ENCODE peak calls at places on chromosome X, in ten cellular contexts. R, K, F, L, V, W, I, S, J and Q are unnamed samples.

GRCh38 chrX:28058906-28059305 is 77.7 kb upstream of the DCAF8L1 start:
- DNase-seq in R (no peak), S (no peak), I (no peak), J (no peak), W (no peak), K (no peak), F (no peak), L (peak; percentile 38), V (no peak), Q (no peak)

GRCh38 chrX:1734806-1735205 is 119.9 kb downstream of the ASMT start:
- DNase-seq in L (no peak), I (no peak), R (no peak), S (no peak), F (no peak), J (no peak), K (no peak), V (no peak), W (no peak), Q (no peak)

GRCh38 chrX:29948653-29949052 is 266.7 kb upstream of the MAGEB2 start:
- DNase-seq in L (no peak), K (no peak), F (no peak), W (no peak), V (no peak), R (no peak), I (no peak), J (no peak), S (no peak), Q (no peak)

GRCh38 chrX:129641941-129642340 is 12.8 kb downstream of the APLN start:
- DNase-seq in S (no peak), W (no peak), V (no peak), I (no peak), J (no peak), R (no peak), K (no peak), F (no peak), L (no peak), Q (no peak)

GRCh38 chrX:141652315-141652714 is 46.2 kb downstream of the SPANXD start:
- DNase-seq in L (no peak), V (no peak), F (peak; percentile 3), S (no peak), J (no peak), R (no peak), I (no peak), K (no peak), W (no peak), Q (no peak)

GRCh38 chrX:130106071-130106470 is 4.2 kb downstream of the ELF4 start:
- DNase-seq in K (no peak), I (no peak), V (no peak), F (no peak), S (no peak), W (no peak), R (no peak), L (no peak), J (no peak), Q (no peak)

GRCh38 chrX:1749499-1749898 is 134.6 kb downstream of the ASMT start:
- DNase-seq in F (no peak), V (no peak), I (no peak), R (no peak), K (no peak), S (no peak), L (no peak), J (no peak), W (no peak), Q (no peak)

GRCh38 chrX:13452283-13452682 is 117.1 kb upstream of the EGFL6 start:
- DNase-seq in I (no peak), S (no peak), L (no peak), V (no peak), R (no peak), F (no peak), K (no peak), J (no peak), W (no peak), Q (no peak)

GRCh38 chrX:29090811-29091210 is 503.6 kb downstream of the IL1RAPL1 start:
- DNase-seq in K (no peak), R (no peak), F (no peak), V (no peak), J (no peak), S (no peak), L (no peak), W (no peak), I (no peak), Q (no peak)

GRCh38 chrX:100973411-100973810 is 3.9 kb downstream of the ARL13A start:
- DNase-seq in L (no peak), F (peak; percentile 49), I (no peak), J (no peak), W (no peak), S (no peak), K (no peak), V (no peak), R (no peak), Q (no peak)

GRCh38 chrX:114650351-114650750 is 66.5 kb downstream of the HTR2C start:
- DNase-seq in L (no peak), R (no peak), J (no peak), V (no peak), I (no peak), K (no peak), W (no peak), S (no peak), F (no peak), Q (no peak)

GRCh38 chrX:71579136-71579989 is 1.1 kb downstream of the GCNA start:
- DNase-seq in R (no peak), K (no peak), F (no peak), V (no peak), S (no peak), W (no peak), J (no peak), L (no peak), I (no peak), Q (no peak)

GRCh38 chrX:52553995-52554642 is 37.3 kb upstream of the XAGE1B start:
- DNase-seq in F (no peak), I (no peak), L (no peak), V (no peak), S (no peak), J (no peak), K (no peak), R (no peak), W (no peak), Q (no peak)

GRCh38 chrX:39258331-39258730 is 457.1 kb downstream of the MID1IP1 start:
- DNase-seq in K (no peak), L (no peak), R (no peak), J (no peak), W (no peak), F (no peak), I (no peak), S (no peak), V (no peak), Q (no peak)

GRCh38 chrX:87664381-87664780 is 146.8 kb downstream of the KLHL4 start:
- DNase-seq in L (no peak), K (no peak), V (no peak), R (peak; percentile 2), J (no peak), S (no peak), F (no peak), I (no peak), W (no peak), Q (no peak)

GRCh38 chrX:147953976-147954375 is 27.2 kb upstream of the FMR1NB start:
- DNase-seq in R (no peak), V (no peak), K (peak; percentile 38), J (no peak), F (no peak), L (no peak), I (no peak), W (no peak), S (peak; percentile 12), Q (no peak)

GRCh38 chrX:65601530-65602281 is 65.7 kb upstream of the MSN start:
- DNase-seq in S (peak; percentile 34), K (peak; percentile 87), V (peak; percentile 23), I (no peak), F (peak; percentile 77), R (no peak), W (peak; percentile 47), L (peak; percentile 73), J (no peak), Q (peak; percentile 35)

GRCh38 chrX:63434665-63435064 is 83.5 kb upstream of the SPIN4 start:
- DNase-seq in V (no peak), W (peak; percentile 4), J (no peak), K (no peak), F (no peak), S (no peak), R (no peak), I (no peak), L (peak; percentile 55), Q (no peak)

GRCh38 chrX:129678176-129678880 is 23.6 kb upstream of the APLN start:
- DNase-seq in S (peak; percentile 72), L (peak; percentile 61), R (peak; percentile 61), W (no peak), I (peak; percentile 27), V (peak; percentile 82), J (no peak), K (peak; percentile 68), F (no peak), Q (peak; percentile 36)

GRCh38 chrX:39559229-39559628 is 538.5 kb downstream of the BCOR start:
- DNase-seq in V (no peak), I (no peak), K (no peak), F (peak; percentile 2), S (no peak), J (no peak), W (no peak), R (no peak), L (no peak), Q (no peak)

GRCh38 chrX:34629572-34629971 is 27.5 kb downstream of the TMEM47 start:
- DNase-seq in J (no peak), S (no peak), V (no peak), W (no peak), F (peak; percentile 23), L (no peak), I (no peak), R (no peak), K (no peak), Q (no peak)

GRCh38 chrX:103586314-103586646 is 965 bp downstream of the TCEAL4 start:
- DNase-seq in J (no peak), W (peak; percentile 2), I (no peak), L (no peak), R (no peak), V (no peak), K (peak; percentile 34), S (peak; percentile 15), F (no peak), Q (no peak)

GRCh38 chrX:119502727-119503483 is 34.7 kb downstream of the SLC25A5 start:
- DNase-seq in K (no peak), F (peak; percentile 47), W (no peak), I (no peak), L (peak; percentile 85), R (peak; percentile 78), V (no peak), J (no peak), S (peak; percentile 29), Q (no peak)

GRCh38 chrX:140762061-140762460 is 52.5 kb downstream of the LINC00632 start:
- DNase-seq in W (peak; percentile 49), S (peak; percentile 49), I (peak; percentile 36), V (peak; percentile 28), F (peak; percentile 45), L (peak; percentile 13), K (no peak), R (peak; percentile 21), J (no peak), Q (no peak)

GRCh38 chrX:41692162-41692749 is 3.5 kb downstream of the GPR34 start:
- DNase-seq in I (no peak), W (no peak), S (no peak), L (no peak), J (no peak), V (no peak), R (no peak), K (no peak), F (no peak), Q (no peak)

GRCh38 chrX:39855748-39856129 is 242.0 kb downstream of the BCOR start:
- DNase-seq in J (no peak), R (peak; percentile 28), S (no peak), L (peak; percentile 62), K (no peak), F (no peak), I (peak; percentile 71), W (no peak), V (peak; percentile 54), Q (peak; percentile 58)

GRCh38 chrX:23782455-23782854 is 518 bp upstream of the SAT1 start:
- DNase-seq in V (no peak), K (no peak), F (no peak), R (no peak), J (no peak), L (no peak), S (no peak), W (no peak), I (no peak), Q (no peak)

GRCh38 chrX:101799387-101799786 is 132.4 kb downstream of the ZMAT1 start:
- DNase-seq in W (peak; percentile 75), J (peak; percentile 92), V (peak; percentile 81), R (peak; percentile 51), F (peak; percentile 85), S (peak; percentile 78), L (peak; percentile 83), I (peak; percentile 82), K (peak; percentile 84), Q (peak; percentile 48)